ENCODE peak calls at places on chromosome 11, in five cellular contexts. B is BJ, W is endothelial cell of umbilical vein, Z is uterus, D is right atrium auricular region. Y is an unnamed sample. For H3K36me3, the result is how much of the 10 kb centered on the place peaks cover.

GRCh38 chr11:18720811-18721575 is 5.0 kb downstream of the IGSF22 start:
- DNase-seq in Z (peak), W (peak), B (no peak), D (peak), Y (peak)

GRCh38 chr11:10488121-10488580 is 33.1 kb downstream of the AMPD3 start:
- DNase-seq in B (no peak), W (no peak), D (peak), Z (no peak), Y (no peak)

GRCh38 chr11:119066481-119066880 is 1.1 kb upstream of the VPS11 start:
- DNase-seq in Z (no peak), B (no peak), W (no peak), D (no peak), Y (no peak)

GRCh38 chr11:10405858-10406592 is 49.0 kb upstream of the AMPD3 start:
- DNase-seq in Z (peak), W (peak), B (no peak), D (peak), Y (peak)

GRCh38 chr11:76141901-76142300 is 64.4 kb downstream of the WNT11 start:
- DNase-seq in B (no peak), Z (no peak), W (no peak), D (peak), Y (no peak)

GRCh38 chr11:130441726-130442125 is 6.7 kb upstream of the ADAMTS15 start:
- DNase-seq in Z (no peak), W (no peak), B (no peak), D (no peak), Y (no peak)

GRCh38 chr11:94574193-94574961 is 7.2 kb downstream of the PIWIL4 start:
- DNase-seq in W (no peak), D (no peak), Z (peak), B (peak), Y (peak)

GRCh38 chr11:132062031-132062430 is 691.6 kb downstream of the NTM start:
- DNase-seq in B (no peak), D (no peak), Z (no peak), W (no peak), Y (no peak)

GRCh38 chr11:25183436-25183835 is 686.6 kb downstream of the LUZP2 start:
- DNase-seq in W (no peak), Z (no peak), B (no peak), D (no peak), Y (no peak)

GRCh38 chr11:50070389-50070788 is 37.7 kb downstream of the OR4C45 start:
- DNase-seq in B (no peak), W (no peak), Z (no peak), D (no peak), Y (no peak)

GRCh38 chr11:88478136-88478785 is 140.7 kb upstream of the CTSC start:
- DNase-seq in B (no peak), W (no peak), D (no peak), Z (no peak), Y (no peak)

GRCh38 chr11:72358461-72359405 is 75.6 kb downstream of the CLPB start:
- DNase-seq in B (no peak), W (no peak), Z (peak), D (no peak), Y (no peak)

GRCh38 chr11:48081151-48082010 is 101.0 kb downstream of the PTPRJ start:
- DNase-seq in B (no peak), W (peak), D (peak), Z (peak), Y (peak)

GRCh38 chr11:67267188-67268035 is 1.1 kb downstream of the GRK2 start:
- DNase-seq in B (no peak), Z (peak), D (no peak), W (no peak), Y (no peak)

GRCh38 chr11:44760917-44761545 is 34.3 kb downstream of the TSPAN18 start:
- DNase-seq in D (peak), B (peak), Z (peak), W (peak), Y (peak)

GRCh38 chr11:105693075-105693474 is 83.2 kb downstream of the GRIA4 start:
- DNase-seq in W (peak), B (no peak), Z (no peak), D (no peak), Y (no peak)

GRCh38 chr11:45812581-45813548 is 7.9 kb downstream of the SLC35C1 start:
- DNase-seq in W (no peak), B (no peak), Z (peak), D (no peak), Y (no peak)

GRCh38 chr11:43619863-43620505 is 60.6 kb upstream of the HSD17B12 start:
- DNase-seq in W (no peak), Z (no peak), D (no peak), B (no peak), Y (no peak)

GRCh38 chr11:61429346-61429690 is 457 bp downstream of the CPSF7 start:
- DNase-seq in Z (peak), B (no peak), D (no peak), W (peak), Y (peak)
- H3K36me3 ChIP-seq in Z (under half), B (under half), D (under half), W (under half), Y (under half)

DNA sequence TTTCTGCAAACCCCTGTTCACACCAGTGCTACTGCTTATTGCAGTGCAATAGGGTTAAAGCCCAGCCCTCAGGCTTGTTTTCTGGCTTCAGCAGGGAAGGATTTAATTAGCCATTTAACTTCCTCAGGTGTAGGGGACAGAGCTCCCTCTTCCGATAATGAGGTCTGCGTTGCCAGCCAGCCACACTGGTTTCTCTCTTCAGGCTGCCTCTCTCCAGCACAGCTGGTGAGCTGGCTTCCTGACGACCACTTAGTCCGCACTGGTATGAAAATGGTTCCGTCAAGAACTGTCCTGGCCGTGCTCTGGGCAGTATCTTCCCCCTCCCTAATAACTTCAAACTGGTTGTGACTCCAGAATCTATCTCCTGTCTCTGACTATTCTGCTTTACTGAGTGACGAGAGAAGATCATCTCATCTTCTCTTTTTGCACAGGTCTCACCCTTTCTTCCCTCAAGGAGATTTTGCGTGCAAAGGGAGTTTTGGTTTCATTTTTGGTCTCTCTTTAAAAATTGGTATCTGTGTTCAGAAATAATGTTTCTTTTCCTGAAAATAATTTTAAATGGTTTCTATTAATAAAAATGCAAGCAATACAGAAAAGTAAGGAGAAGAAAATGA is 49.2 kb downstream of the CNTN5 start:
- DNase-seq in W (no peak), D (no peak), Z (no peak), B (no peak), Y (peak)
- H3K4me3 ChIP-seq in W (no peak), D (peak), Z (peak), B (no peak), Y (peak)

DNA sequence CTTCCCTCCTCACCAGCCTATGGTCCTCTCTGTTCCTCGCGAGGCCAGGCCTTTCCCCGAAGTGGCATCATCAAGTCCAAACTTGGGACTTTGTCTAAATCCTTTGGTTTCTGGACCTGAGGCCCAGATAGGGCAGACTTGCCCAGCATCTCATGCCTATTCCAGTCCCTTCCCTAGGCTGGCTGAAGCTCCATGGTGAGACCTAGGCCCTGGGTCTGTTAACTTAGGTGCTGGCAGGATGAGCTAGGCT is 11.5 kb downstream of the RELA start:
- DNase-seq in D (no peak), Z (no peak), W (no peak), B (no peak), Y (no peak)
- H3K36me3 ChIP-seq in D (half or more), Z (under half), W (under half), B (under half), Y (under half)

GRCh38 chr11:17588721-17589120 is 41.7 kb downstream of the OTOG start:
- DNase-seq in W (no peak), Z (no peak), B (no peak), D (no peak), Y (no peak)

GRCh38 chr11:17593466-17594245 is 46.6 kb downstream of the OTOG start:
- DNase-seq in D (no peak), Z (no peak), B (no peak), W (no peak), Y (no peak)

GRCh38 chr11:17590463-17590862 is 43.4 kb downstream of the OTOG start:
- DNase-seq in Z (no peak), W (no peak), D (no peak), B (no peak), Y (no peak)

GRCh38 chr11:17588166-17588565 is 41.1 kb downstream of the OTOG start:
- DNase-seq in B (no peak), D (no peak), Z (no peak), W (no peak), Y (no peak)

DNA sequence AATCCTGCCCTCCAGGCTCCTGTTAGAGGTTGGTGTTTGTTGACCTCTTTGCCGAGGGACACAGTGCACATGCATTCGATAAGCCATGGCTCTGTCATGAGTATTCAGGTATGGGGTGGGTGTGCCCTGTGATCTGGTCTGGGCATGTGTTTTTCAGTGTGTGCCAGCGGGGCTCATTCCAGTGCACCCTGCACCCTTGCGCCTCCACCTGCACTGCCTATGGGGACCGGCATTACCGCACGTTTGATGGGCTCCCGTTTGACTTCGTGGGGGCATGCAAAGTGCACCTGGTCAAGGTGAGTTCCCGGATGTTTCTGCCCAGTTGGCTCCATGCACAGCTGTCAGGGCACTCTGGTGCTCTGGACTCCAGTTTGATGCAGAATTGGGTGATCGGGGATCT is 44.2 kb downstream of the OTOG start:
- DNase-seq in B (no peak), Z (no peak), D (no peak), W (no peak), Y (no peak)
- H3K4me3 ChIP-seq in B (no peak), Z (no peak), D (no peak), W (no peak), Y (no peak)